ENCODE peak calls at places on chromosomes 6 and 20, in eight cellular contexts. R, W, I, F, A, E, Y and M are unnamed samples.

GRCh38 chr6:170280689-170281045 is 10.2 kb downstream of the DLL1 start:
- DNase-seq in F (no peak), I (no peak), Y (no peak), E (no peak), W (no peak), R (no peak), A (no peak), M (no peak)

GRCh38 chr6:144094731-144095133 is 641 bp downstream of the SF3B5 start:
- DNase-seq in W (no peak), A (no peak), Y (no peak), R (no peak), I (no peak), F (no peak), E (no peak), M (no peak)

GRCh38 chr6:71197770-71198169 is 90.8 kb upstream of the OGFRL1 start:
- DNase-seq in Y (peak; percentile 29), E (no peak), A (no peak), I (no peak), W (no peak), F (no peak), R (no peak), M (no peak)

GRCh38 chr6:62150048-62150663 is 135.9 kb downstream of the KHDRBS2 start:
- DNase-seq in A (no peak), W (no peak), I (no peak), Y (peak; percentile 30), F (no peak), R (peak; percentile 67), E (no peak), M (no peak)

GRCh38 chr6:159979136-159979874 is 10.4 kb downstream of the IGF2R start:
- DNase-seq in E (no peak), A (no peak), Y (peak; percentile 48), W (no peak), R (peak; percentile 48), I (no peak), F (peak; percentile 82), M (no peak)

GRCh38 chr6:74320076-74320475 is 624.1 kb downstream of the CD109 start:
- DNase-seq in R (peak; percentile 8), E (no peak), W (no peak), A (no peak), I (no peak), F (no peak), Y (peak; percentile 3), M (no peak)

GRCh38 chr6:105982761-105983600 is 103.2 kb upstream of the PRDM1 start:
- DNase-seq in R (no peak), F (no peak), E (no peak), W (no peak), Y (no peak), I (no peak), A (no peak), M (no peak)

GRCh38 chr6:78460711-78461110 is 406.6 kb upstream of the IRAK1BP1 start:
- DNase-seq in E (no peak), A (no peak), R (no peak), W (no peak), I (no peak), F (no peak), Y (no peak), M (no peak)

GRCh38 chr6:118581489-118581959 is 33.4 kb downstream of the PLN start:
- DNase-seq in A (no peak), R (no peak), I (no peak), F (no peak), W (no peak), E (no peak), Y (peak; percentile 73), M (no peak)

GRCh38 chr6:38499697-38500096 is 140.0 kb downstream of the BTBD9 start:
- DNase-seq in F (no peak), A (no peak), W (no peak), Y (no peak), E (no peak), I (no peak), R (no peak), M (no peak)

GRCh38 chr20:4951299-4951698 is 50.0 kb downstream of the SLC23A2 start:
- DNase-seq in F (no peak), Y (peak; percentile 80), A (no peak), R (no peak), E (peak; percentile 71), I (no peak), W (peak; percentile 24), M (no peak)

GRCh38 chr20:61117725-61118124 is 134.3 kb upstream of the CDH4 start:
- DNase-seq in R (no peak), I (no peak), A (no peak), W (no peak), Y (peak; percentile 56), F (peak; percentile 24), E (no peak), M (no peak)

GRCh38 chr20:18190466-18191233 is 53.0 kb downstream of the KAT14 start:
- DNase-seq in W (no peak), A (no peak), E (no peak), F (no peak), R (no peak), Y (no peak), I (no peak), M (no peak)

GRCh38 chr20:47971321-47971781 is 186.1 kb upstream of the SULF2 start:
- DNase-seq in Y (no peak), F (no peak), A (no peak), R (no peak), I (no peak), W (no peak), E (no peak), M (no peak)

GRCh38 chr6:107493158-107494057 is 3.5 kb downstream of the SOBP start:
- DNase-seq in R (peak; percentile 85), W (no peak), Y (no peak), A (no peak), I (no peak), F (no peak), E (no peak), M (no peak)
- H3K4me3 ChIP-seq in R (peak overlapping the region; percentile 86), W (no peak overlapping the region), Y (no peak overlapping the region), A (no peak overlapping the region), I (peak overlapping the region; percentile 65), F (peak overlapping the region; percentile 58), E (peak overlapping the region; percentile 77), M (no peak overlapping the region)

GRCh38 chr6:158784505-158784904 is 34.7 kb downstream of the EZR start:
- DNase-seq in F (no peak), R (no peak), E (no peak), A (no peak), Y (peak; percentile 36), I (no peak), W (no peak), M (no peak)
- H3K4me3 ChIP-seq in F (no peak overlapping the region), R (no peak overlapping the region), E (no peak overlapping the region), A (no peak overlapping the region), Y (no peak overlapping the region), I (no peak overlapping the region), W (no peak overlapping the region), M (no peak overlapping the region)

GRCh38 chr20:36542516-36543186 is 1.3 kb downstream of the MYL9 start:
- DNase-seq in E (peak; percentile 67), I (peak; percentile 51), W (no peak), F (peak; percentile 69), R (no peak), Y (no peak), A (no peak), M (no peak)

GRCh38 chr20:36542019-36542488 is 735 bp downstream of the MYL9 start:
- DNase-seq in I (peak; percentile 78), R (peak; percentile 72), Y (peak; percentile 67), E (peak; percentile 89), A (no peak), W (peak; percentile 47), F (peak; percentile 82), M (no peak)

GRCh38 chr20:36541227-36542018 is at the start of gene MYL9:
- DNase-seq in R (peak; percentile 86), Y (peak; percentile 81), E (peak; percentile 99), W (peak; percentile 91), F (peak; percentile 98), A (no peak), I (peak; percentile 97), M (peak; percentile 95)

GRCh38 chr20:36538026-36538764 is 3.1 kb upstream of the MYL9 start:
- DNase-seq in R (no peak), A (no peak), I (peak; percentile 28), Y (no peak), W (no peak), E (peak; percentile 68), F (peak; percentile 51), M (no peak)

DNA sequence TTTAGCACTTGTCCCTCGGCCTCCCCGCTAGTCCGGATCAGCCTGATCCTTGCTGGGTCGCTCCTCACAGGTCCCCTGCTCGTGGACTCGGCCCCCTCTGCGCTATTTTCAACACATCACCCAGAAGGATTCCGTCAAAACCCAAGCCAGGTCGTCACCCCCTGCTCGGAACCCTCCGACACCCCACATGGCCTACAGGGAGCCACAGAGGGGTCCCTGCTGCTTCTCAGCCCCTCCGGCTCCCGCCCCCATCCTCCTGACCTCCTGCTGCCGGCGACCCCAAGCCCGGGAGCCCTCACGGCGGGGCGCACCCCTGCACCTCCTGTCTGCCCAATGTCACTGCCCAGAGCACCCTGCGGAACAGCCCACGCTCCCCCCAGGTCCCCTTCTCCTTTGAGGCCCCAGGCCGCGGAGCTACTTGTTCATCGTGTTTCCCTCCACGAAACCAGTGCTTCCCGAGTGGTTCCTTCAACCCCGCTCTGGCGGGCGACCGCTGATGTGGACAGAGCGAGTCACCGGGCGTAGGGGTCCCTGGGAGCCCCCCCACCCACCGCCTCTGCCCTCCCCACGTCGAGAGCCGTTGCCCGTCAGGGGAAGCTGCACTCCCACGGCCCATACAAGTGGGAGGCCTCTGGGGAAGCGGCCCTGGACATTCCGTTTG is 638 bp upstream of the MYL9 start:
- DNase-seq in W (no peak), F (peak; percentile 82), R (peak; percentile 24), A (no peak), I (peak; percentile 65), Y (no peak), E (peak; percentile 82), M (no peak)
- H3K4me3 ChIP-seq in W (peak overlapping the region; percentile 60), F (peak overlapping the region; percentile 39), R (peak overlapping the region; percentile 65), A (no peak overlapping the region), I (peak overlapping the region; percentile 90), Y (peak overlapping the region; percentile 54), E (peak overlapping the region; percentile 96), M (peak overlapping the region; percentile 69)

GRCh38 chr6:97665410-97665809 is 382.4 kb upstream of the MMS22L start:
- DNase-seq in I (no peak), A (no peak), R (peak; percentile 31), W (no peak), E (no peak), Y (no peak), F (no peak), M (no peak)

GRCh38 chr6:97669191-97669651 is 386.2 kb upstream of the MMS22L start:
- DNase-seq in R (peak; percentile 62), A (no peak), F (no peak), W (no peak), Y (peak; percentile 25), I (no peak), E (no peak), M (no peak)

GRCh38 chr6:97663252-97663651 is 380.2 kb upstream of the MMS22L start:
- DNase-seq in A (no peak), W (no peak), Y (no peak), I (no peak), E (no peak), R (no peak), F (no peak), M (no peak)

GRCh38 chr6:97666889-97667288 is 383.9 kb upstream of the MMS22L start:
- DNase-seq in E (no peak), Y (no peak), A (no peak), R (no peak), W (no peak), F (no peak), I (no peak), M (no peak)

DNA sequence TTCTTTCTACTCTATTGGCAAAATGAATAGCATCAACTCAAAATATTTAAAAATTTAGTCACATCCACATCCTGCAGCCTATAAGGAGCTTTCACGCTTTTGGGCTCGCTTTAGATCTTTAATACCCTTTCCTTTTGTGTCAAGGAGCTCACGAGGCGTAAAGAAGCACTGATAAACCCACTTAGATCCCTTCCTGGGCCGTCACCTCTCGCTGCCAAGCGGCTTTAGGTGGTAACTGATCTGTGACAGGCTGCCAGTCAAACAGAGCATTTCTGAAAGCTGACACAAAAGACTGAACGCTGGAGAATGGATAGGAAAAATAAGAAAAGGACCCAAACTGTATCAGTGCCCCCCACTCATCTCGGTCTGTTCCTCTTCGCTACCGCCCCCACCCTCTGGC is 385.7 kb upstream of the MMS22L start:
- DNase-seq in A (no peak), W (no peak), E (no peak), F (no peak), I (no peak), R (peak; percentile 82), Y (no peak), M (no peak)
- H3K4me3 ChIP-seq in A (no peak overlapping the region), W (no peak overlapping the region), E (no peak overlapping the region), F (no peak overlapping the region), I (no peak overlapping the region), R (peak overlapping the region; percentile 42), Y (no peak overlapping the region), M (no peak overlapping the region)